ENCODE peak calls at places on chromosomes 13 and 19, in ten cellular contexts. C, W, F, Y, E, O, I, A, L and Z are unnamed samples.

GRCh38 chr19:37928527-37929286 is 21.7 kb downstream of the SIPA1L3 start:
- DNase-seq in C (no peak), W (peak), F (no peak), Y (no peak), E (no peak), O (no peak), I (no peak), A (no peak), L (no peak), Z (no peak)

GRCh38 chr19:29690842-29691241 is 24.2 kb downstream of the C19orf12 start:
- DNase-seq in C (no peak), W (peak), F (no peak), Y (peak), E (peak), O (peak), I (no peak), A (no peak), L (peak), Z (no peak)

GRCh38 chr13:36796052-36796451 is 23.0 kb upstream of the RFXAP start:
- DNase-seq in C (no peak), W (no peak), F (no peak), Y (no peak), E (no peak), O (no peak), I (no peak), A (no peak), L (no peak), Z (no peak)

GRCh38 chr13:110298566-110299321 is 8.2 kb downstream of the COL4A1 start:
- DNase-seq in C (no peak), W (peak), F (no peak), Y (no peak), E (no peak), O (no peak), I (no peak), A (no peak), L (no peak), Z (no peak)

GRCh38 chr19:33490041-33490451 is 31.5 kb downstream of the PEPD start:
- DNase-seq in C (no peak), W (no peak), F (no peak), Y (no peak), E (no peak), O (no peak), I (no peak), A (no peak), L (no peak), Z (no peak)

GRCh38 chr13:37443538-37443937 is 155.0 kb downstream of the POSTN start:
- DNase-seq in C (no peak), W (no peak), F (no peak), Y (no peak), E (no peak), O (no peak), I (no peak), A (no peak), L (peak), Z (no peak)

GRCh38 chr13:34931572-34931971 is 10.5 kb upstream of the NBEA start:
- DNase-seq in C (no peak), W (no peak), F (no peak), Y (no peak), E (no peak), O (no peak), I (no peak), A (no peak), L (peak), Z (no peak)

GRCh38 chr19:18999016-18999758 is 34.1 kb downstream of the SUGP2 start:
- DNase-seq in C (no peak), W (no peak), F (no peak), Y (no peak), E (no peak), O (no peak), I (no peak), A (no peak), L (peak), Z (no peak)

GRCh38 chr19:13033819-13034611 is 38.7 kb downstream of the NFIX start:
- DNase-seq in C (peak), W (peak), F (no peak), Y (no peak), E (peak), O (no peak), I (peak), A (peak), L (peak), Z (peak)

GRCh38 chr13:110287031-110287828 is 19.7 kb downstream of the COL4A1 start:
- DNase-seq in C (no peak), W (no peak), F (no peak), Y (no peak), E (no peak), O (no peak), I (no peak), A (no peak), L (peak), Z (no peak)